ENCODE peak calls at places on chromosome 15, in six cellular contexts. S is colonic mucosa, K is cardiac fibroblast, C is adrenal gland, G is gastrocnemius medialis, X is AG09319. R is an unnamed sample.

GRCh38 chr15:80153900-80154299 is 1.1 kb downstream of the FAH start:
- DNase-seq in C (no peak), K (peak), X (no peak), G (no peak), S (no peak), R (no peak)

GRCh38 chr15:70436428-70436827 is 326.9 kb downstream of the UACA start:
- DNase-seq in X (no peak), C (no peak), G (no peak), K (no peak), S (no peak), R (no peak)

GRCh38 chr15:62624541-62625399 is 417.8 kb upstream of the TPM1 start:
- DNase-seq in S (no peak), G (peak), X (peak), C (no peak), K (peak), R (no peak)

GRCh38 chr15:67080900-67081431 is 15.6 kb downstream of the SMAD3 start:
- DNase-seq in K (peak), G (peak), X (no peak), S (peak), C (peak), R (no peak)

GRCh38 chr15:95864467-95864886 is 466.0 kb upstream of the NR2F2 start:
- DNase-seq in K (no peak), G (no peak), S (no peak), C (no peak), X (no peak), R (no peak)

GRCh38 chr15:67660446-67660845 is 117.9 kb downstream of the MAP2K5 start:
- DNase-seq in G (no peak), K (no peak), X (no peak), S (no peak), C (no peak), R (no peak)

GRCh38 chr15:63484433-63484832 is 20.0 kb upstream of the USP3 start:
- DNase-seq in K (no peak), C (no peak), S (no peak), X (no peak), G (no peak), R (no peak)

GRCh38 chr15:66184936-66185790 is 68.4 kb downstream of the MEGF11 start:
- DNase-seq in X (no peak), C (no peak), S (no peak), G (no peak), K (peak), R (no peak)

GRCh38 chr15:25798207-25798931 is 64.8 kb downstream of the ATP10A start:
- DNase-seq in G (no peak), K (no peak), C (no peak), S (no peak), X (no peak), R (no peak)

GRCh38 chr15:90838066-90838465 is 30.3 kb upstream of the FURIN start:
- DNase-seq in K (no peak), X (no peak), C (no peak), S (no peak), G (no peak), R (no peak)

GRCh38 chr15:27784107-27784506 is 315.0 kb downstream of the OCA2 start:
- DNase-seq in K (no peak), G (no peak), S (no peak), C (no peak), X (no peak), R (no peak)

GRCh38 chr15:81023483-81024264 is 23.0 kb downstream of the TLNRD1 start:
- DNase-seq in X (peak), C (peak), K (peak), G (peak), S (peak), R (no peak)

GRCh38 chr15:63834500-63835210 is 907 bp upstream of the HERC1 start:
- DNase-seq in X (no peak), K (no peak), C (peak), S (no peak), G (no peak), R (no peak)

GRCh38 chr15:37028609-37029287 is 71.6 kb downstream of the MEIS2 start:
- DNase-seq in C (no peak), S (no peak), G (no peak), X (peak), K (peak), R (no peak)

GRCh38 chr15:71813723-71814470 is 3.5 kb downstream of the NR2E3 start:
- DNase-seq in G (no peak), C (no peak), S (no peak), K (no peak), X (no peak), R (no peak)

GRCh38 chr15:73125219-73125618 is 73.0 kb downstream of the NEO1 start:
- DNase-seq in K (no peak), G (no peak), S (no peak), X (no peak), C (no peak), R (no peak)

GRCh38 chr15:73130830-73131229 is 78.6 kb downstream of the NEO1 start:
- DNase-seq in S (no peak), G (no peak), C (no peak), X (no peak), K (no peak), R (peak)

GRCh38 chr15:73127302-73127936 is 75.2 kb downstream of the NEO1 start:
- DNase-seq in S (peak), K (peak), G (no peak), X (no peak), C (peak), R (no peak)
- TF ChIP-seq CTCF in S (peak), K (peak), G (peak), X (peak), C (peak), R (peak)

GRCh38 chr15:88678755-88679154 is 39.9 kb downstream of the ISG20 start:
- DNase-seq in C (no peak), X (no peak), S (no peak), K (no peak), G (no peak), R (no peak)
- TF ChIP-seq CTCF in C (no peak), X (no peak), S (no peak), K (no peak), G (no peak), R (no peak)

GRCh38 chr15:75327005-75327404 is 8.9 kb upstream of the COMMD4 start:
- DNase-seq in G (no peak), S (no peak), K (no peak), X (no peak), C (no peak), R (no peak)
- TF ChIP-seq CTCF in G (no peak), S (no peak), K (no peak), X (no peak), C (no peak), R (no peak)

GRCh38 chr15:78396976-78397375 is 41.0 kb upstream of the IREB2 start:
- DNase-seq in K (peak), C (peak), X (peak), G (peak), S (peak), R (peak)
- TF ChIP-seq CTCF in K (peak), C (peak), X (peak), G (peak), S (peak), R (peak)

DNA sequence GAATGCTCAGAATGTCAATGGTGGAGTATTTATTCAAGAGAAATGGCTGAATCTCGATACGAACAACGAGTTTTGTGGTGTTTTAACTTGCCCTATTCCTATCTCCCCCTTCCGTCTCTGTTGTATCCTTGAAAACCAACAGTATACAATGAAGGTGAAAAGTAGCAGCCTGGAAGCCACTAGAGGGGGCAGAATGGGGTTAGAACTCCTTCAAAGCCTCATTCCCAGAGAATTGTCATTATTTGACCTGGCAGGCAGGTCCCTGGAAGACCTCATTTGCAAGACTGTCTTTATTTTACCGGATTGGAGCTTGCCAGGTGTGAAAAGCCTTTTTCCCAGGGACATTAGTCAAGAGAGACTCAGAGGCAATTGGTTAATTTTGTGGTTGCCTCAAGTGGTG is 139.4 kb downstream of the LRRC28 start:
- DNase-seq in X (no peak), G (no peak), C (no peak), S (no peak), K (no peak), R (no peak)
- TF ChIP-seq CTCF in X (no peak), G (no peak), C (no peak), S (no peak), K (no peak), R (no peak)

DNA sequence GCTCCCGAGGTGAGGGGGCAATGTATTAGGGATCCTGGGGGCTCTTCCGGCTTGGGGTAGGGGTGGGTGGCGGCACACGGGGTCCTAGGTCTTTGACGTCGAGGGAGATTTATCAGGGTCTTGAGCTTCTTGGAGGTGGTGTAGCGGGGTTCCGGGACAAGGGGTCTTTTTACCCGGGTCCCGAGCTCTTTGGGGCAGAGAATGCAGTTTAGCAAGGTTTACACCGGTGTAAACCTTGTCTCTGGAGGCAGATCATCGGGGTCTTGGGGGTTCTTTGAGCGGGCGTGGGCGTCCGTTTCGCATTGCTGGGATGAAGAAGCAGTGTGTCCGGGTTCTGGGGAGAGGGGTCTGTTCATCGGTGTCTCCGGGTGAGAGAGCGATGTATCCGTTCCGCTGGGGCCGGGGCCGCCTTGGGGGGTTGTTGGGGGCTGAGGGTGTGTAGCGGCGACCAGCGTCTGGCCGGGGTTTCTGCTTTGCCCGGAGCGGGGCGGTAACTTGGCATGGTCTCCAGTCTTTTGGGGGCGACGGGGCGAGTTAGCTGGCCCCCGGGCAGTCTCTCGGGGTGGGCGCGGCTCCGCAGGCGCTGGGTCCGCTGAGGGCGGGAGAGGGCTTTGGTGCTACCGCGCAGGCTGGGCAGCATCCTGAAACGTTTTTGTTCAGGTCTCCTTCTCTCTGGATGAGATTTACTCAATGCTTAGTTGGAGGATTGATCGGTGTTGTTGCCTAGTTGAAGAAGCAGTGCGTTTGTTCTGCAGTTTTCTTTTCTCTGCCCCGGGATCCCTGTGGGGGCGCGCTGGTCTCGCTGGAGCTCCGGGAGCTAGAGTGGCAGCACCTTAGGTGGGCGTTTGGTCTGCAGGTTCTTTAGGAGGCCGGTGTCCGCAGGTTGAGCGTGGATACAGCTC is 792 bp downstream of the GLCE start:
- DNase-seq in X (no peak), C (peak), S (peak), K (peak), G (no peak), R (peak)
- TF ChIP-seq CTCF in X (peak), C (no peak), S (no peak), K (peak), G (no peak), R (peak)

R was measured in chondrocyte.